ENCODE peak calls at places on chromosomes 6 and 20, in six cellular contexts. D is MG63; Z is RPMI8226; H is AG09319; A is T-cell; O is activated naive CD4-positive, alpha-beta T cell treated with anti-CD3 and anti-CD28 coated beads, Interleukin-2, amount 10 ng/mL, durations not matched to agents 7 days and 5 days. F is an unnamed sample.

GRCh38 chr6:26330835-26331808 is 33.9 kb upstream of the BTN3A2 start:
- DNase-seq in D (peak; percentile 39), A (peak; percentile 10), H (no peak), Z (peak; percentile 89), O (peak; percentile 43), F (no peak)

GRCh38 chr20:23375827-23376226 is 13.8 kb downstream of the GZF1 start:
- DNase-seq in O (no peak), Z (no peak), A (no peak), D (no peak), H (no peak), F (no peak)

GRCh38 chr20:51749674-51750036 is 18.5 kb downstream of the ATP9A start:
- DNase-seq in O (no peak), D (no peak), A (no peak), Z (no peak), H (no peak), F (no peak)

GRCh38 chr6:26234421-26235239 is 130.4 kb upstream of the BTN3A2 start:
- DNase-seq in O (peak; percentile 82), A (peak; percentile 68), D (peak; percentile 62), Z (peak; percentile 93), H (no peak), F (no peak)

GRCh38 chr6:167687035-167687720 is 139.5 kb upstream of the AFDN start:
- DNase-seq in Z (no peak), D (no peak), A (no peak), O (no peak), H (no peak), F (no peak)

GRCh38 chr6:16747232-16748027 is 13.8 kb downstream of the ATXN1 start:
- DNase-seq in Z (no peak), O (no peak), D (peak; percentile 31), H (no peak), A (no peak), F (no peak)

GRCh38 chr6:86723729-86724128 is 213.6 kb upstream of the HTR1E start:
- DNase-seq in H (no peak), O (no peak), A (no peak), Z (no peak), D (peak; percentile 9), F (no peak)

GRCh38 chr20:49823152-49823847 is 10.7 kb downstream of the SLC9A8 start:
- DNase-seq in H (no peak), O (no peak), D (no peak), Z (no peak), A (peak; percentile 17), F (no peak)

GRCh38 chr6:85394853-85395538 is 54.9 kb upstream of the NT5E start:
- DNase-seq in O (no peak), A (no peak), H (no peak), D (peak; percentile 12), Z (no peak), F (no peak)

GRCh38 chr6:137699036-137699683 is 167.9 kb upstream of the TNFAIP3 start:
- DNase-seq in A (no peak), D (peak; percentile 23), H (no peak), O (peak; percentile 51), Z (no peak), F (no peak)

GRCh38 chr6:15020114-15020770 is 225.6 kb upstream of the JARID2 start:
- DNase-seq in D (no peak), Z (no peak), O (no peak), A (no peak), H (no peak), F (no peak)

GRCh38 chr6:98977606-98978292 is 30.0 kb upstream of the FBXL4 start:
- DNase-seq in D (no peak), H (no peak), A (no peak), O (no peak), Z (no peak), F (no peak)

GRCh38 chr6:11769244-11769643 is 9.4 kb downstream of the ADTRP start:
- DNase-seq in A (no peak), D (peak; percentile 65), Z (no peak), O (no peak), H (no peak), F (no peak)

GRCh38 chr6:30198166-30199084 is 14.8 kb downstream of the TRIM26 start:
- DNase-seq in Z (no peak), A (no peak), H (no peak), O (no peak), D (no peak), F (no peak)

GRCh38 chr6:85715797-85716196 is 73.1 kb upstream of the SYNCRIP start:
- DNase-seq in A (no peak), Z (no peak), O (no peak), D (no peak), H (no peak), F (no peak)

GRCh38 chr20:62122659-62123449 is 579 bp downstream of the LSM14B start:
- DNase-seq in D (peak; percentile 50), Z (peak; percentile 58), A (peak; percentile 27), H (no peak), O (peak; percentile 61), F (no peak)

GRCh38 chr6:90083891-90084290 is 189.6 kb downstream of the GJA10 start:
- DNase-seq in Z (no peak), D (no peak), H (no peak), A (peak; percentile 55), O (peak; percentile 67), F (no peak)

GRCh38 chr6:143753678-143754077 is 75.9 kb downstream of the PHACTR2 start:
- DNase-seq in A (no peak), O (no peak), H (no peak), Z (no peak), D (no peak), F (no peak)

GRCh38 chr6:149284904-149285303 is 32.6 kb upstream of the TAB2 start:
- DNase-seq in A (no peak), O (peak; percentile 29), D (no peak), H (no peak), Z (no peak), F (no peak)

GRCh38 chr20:25099580-25099979 is 17.6 kb upstream of the VSX1 start:
- DNase-seq in H (no peak), O (no peak), Z (no peak), A (no peak), D (no peak), F (no peak)

GRCh38 chr20:49140834-49141233 is 47.3 kb downstream of the STAU1 start:
- DNase-seq in D (no peak), H (no peak), O (no peak), A (no peak), Z (no peak), F (no peak)

GRCh38 chr20:8094415-8094818 is 37.6 kb upstream of the PLCB1 start:
- DNase-seq in D (peak; percentile 69), A (no peak), O (no peak), H (no peak), Z (peak; percentile 32), F (peak; percentile 35)

GRCh38 chr6:42264852-42265390 is 47.3 kb upstream of the MRPS10 start:
- DNase-seq in D (no peak), Z (no peak), O (no peak), H (no peak), A (no peak), F (no peak)

GRCh38 chr6:128397996-128398395 is 122.4 kb downstream of the PTPRK start:
- DNase-seq in Z (no peak), D (no peak), A (no peak), O (no peak), H (no peak), F (no peak)

GRCh38 chr6:149285626-149286025 is 31.9 kb upstream of the TAB2 start:
- DNase-seq in H (no peak), Z (no peak), D (no peak), O (no peak), A (no peak), F (no peak)

GRCh38 chr6:83442752-83443151 is 11.9 kb upstream of the ME1 start:
- DNase-seq in O (no peak), A (no peak), Z (no peak), H (no peak), D (no peak), F (no peak)

GRCh38 chr6:93300661-93301060 is 118.7 kb downstream of the EPHA7 start:
- DNase-seq in D (no peak), H (no peak), O (no peak), A (no peak), Z (no peak), F (no peak)

GRCh38 chr6:45650527-45651135 is 272.9 kb upstream of the SUPT3H start:
- DNase-seq in H (no peak), Z (no peak), D (peak; percentile 48), A (no peak), O (no peak), F (peak; percentile 80)